ENCODE peak calls at places on chromosomes 5 and 9, in seven cellular contexts. M is Right ventricle myocardium superior; L is HS-27A; V is naive thymus-derived CD8-positive, alpha-beta T cell; Y is RCC 7860; E is T follicular helper cell; W is body of pancreas. R is an unnamed sample.

GRCh38 chr5:95646569-95647330 is at the start of gene RFESD:
- DNase-seq in M (peak; percentile 100), L (peak; percentile 64), V (peak; percentile 91), Y (peak; percentile 84), E (peak; percentile 85), W (peak; percentile 100), R (peak; percentile 57)

GRCh38 chr9:36738318-36738975 is 165.8 kb downstream of the MELK start:
- DNase-seq in M (no peak), L (no peak), V (no peak), Y (no peak), E (no peak), W (no peak), R (peak; percentile 9)

GRCh38 chr5:66620711-66621110 is 24.5 kb downstream of the MAST4 start:
- DNase-seq in M (no peak), L (no peak), V (no peak), Y (no peak), E (no peak), W (no peak), R (no peak)

GRCh38 chr5:133273661-133274596 is 222.1 kb downstream of the HSPA4 start:
- DNase-seq in M (no peak), L (no peak), V (no peak), Y (no peak), E (no peak), W (no peak), R (no peak)

GRCh38 chr9:136488247-136489214 is 5.7 kb upstream of the SEC16A start:
- DNase-seq in M (peak; percentile 86), L (no peak), V (peak; percentile 75), Y (peak; percentile 21), E (peak; percentile 59), W (peak; percentile 89), R (no peak)

GRCh38 chr5:59799668-59800374 is 93.7 kb downstream of the PDE4D start:
- DNase-seq in M (no peak), L (no peak), V (peak; percentile 25), Y (peak; percentile 27), E (no peak), W (no peak), R (no peak)

GRCh38 chr5:90347462-90347861 is 62.1 kb downstream of the CETN3 start:
- DNase-seq in M (no peak), L (no peak), V (no peak), Y (no peak), E (no peak), W (no peak), R (no peak)

GRCh38 chr5:120326651-120327050 is 137.4 kb upstream of the PRR16 start:
- DNase-seq in M (no peak), L (no peak), V (no peak), Y (no peak), E (no peak), W (no peak), R (no peak)

GRCh38 chr5:131324311-131324710 is 60.5 kb downstream of the CDC42SE2 start:
- DNase-seq in M (no peak), L (no peak), V (no peak), Y (no peak), E (no peak), W (peak; percentile 17), R (no peak)

GRCh38 chr9:38390851-38391250 is 1.7 kb upstream of the ALDH1B1 start:
- DNase-seq in M (no peak), L (no peak), V (no peak), Y (no peak), E (no peak), W (no peak), R (no peak)

GRCh38 chr5:172235827-172236749 is 42.1 kb downstream of the EFCAB9 start:
- DNase-seq in M (no peak), L (no peak), V (no peak), Y (no peak), E (no peak), W (peak; percentile 47), R (no peak)

GRCh38 chr5:63837437-63837836 is 124.8 kb downstream of the HTR1A start:
- DNase-seq in M (no peak), L (no peak), V (no peak), Y (no peak), E (no peak), W (no peak), R (no peak)

GRCh38 chr5:173204185-173204979 is 30.6 kb downstream of the NKX2-5 start:
- DNase-seq in M (no peak), L (no peak), V (peak; percentile 21), Y (peak; percentile 33), E (peak; percentile 6), W (peak; percentile 41), R (no peak)

R was measured in keratinocyte.